ENCODE peak calls at places on chromosome 16, in eight cellular contexts. C, O, N, U, I, A, Q and Y are unnamed samples.

GRCh38 chr16:54987081-54987480 is 56.4 kb downstream of the IRX5 start:
- DNase-seq in O (no peak), U (no peak), A (no peak), C (no peak), Q (peak), I (no peak), N (no peak), Y (peak)

GRCh38 chr16:54244061-54244886 is 42.3 kb downstream of the IRX3 start:
- DNase-seq in Q (no peak), A (no peak), O (no peak), I (no peak), N (no peak), C (no peak), U (no peak), Y (no peak)

GRCh38 chr16:47727131-47727530 is 266.0 kb downstream of the PHKB start:
- DNase-seq in U (no peak), O (no peak), A (no peak), N (no peak), C (no peak), I (no peak), Q (no peak), Y (no peak)

GRCh38 chr16:21223787-21224186 is 9.7 kb upstream of the ANKS4B start:
- DNase-seq in Q (no peak), I (no peak), N (no peak), U (no peak), A (no peak), O (no peak), C (no peak), Y (no peak)

GRCh38 chr16:81600275-81600674 is 155.7 kb downstream of the CMIP start:
- DNase-seq in O (no peak), N (no peak), I (no peak), A (no peak), U (peak), Q (no peak), C (peak), Y (no peak)

GRCh38 chr16:61791465-61791864 is 244.8 kb downstream of the CDH8 start:
- DNase-seq in Q (no peak), U (no peak), A (no peak), N (no peak), O (no peak), I (no peak), C (no peak), Y (no peak)

GRCh38 chr16:30893082-30893743 is 664 bp downstream of the BCL7C start:
- DNase-seq in Q (no peak), A (no peak), I (no peak), N (no peak), O (no peak), U (no peak), C (no peak), Y (no peak)

GRCh38 chr16:53041196-53041977 is 11.3 kb downstream of the CHD9NB start:
- DNase-seq in Q (peak), C (peak), U (peak), A (no peak), I (no peak), O (no peak), N (no peak), Y (no peak)

GRCh38 chr16:1993731-1994131 is 4.0 kb downstream of the SYNGR3 start:
- DNase-seq in Q (no peak), I (no peak), U (no peak), C (peak), A (no peak), O (no peak), N (no peak), Y (no peak)